ENCODE peak calls at places on chromosomes 6 and 20, in four cellular contexts. One of them, this sample, is unnamed.

GRCh38 chr6:71351190-71351589 is 62.6 kb downstream of the OGFRL1 start:
- DNase-seq in upper lobe of right lung: no peak
- DNase-seq in GM23338: no peak
- DNase-seq in K562: no peak
- DNase-seq in this sample: no peak

GRCh38 chr20:63697357-63697867 is 960 bp downstream of the TNFRSF6B start:
- DNase-seq in upper lobe of right lung: no peak
- DNase-seq in GM23338: no peak
- DNase-seq in K562: no peak
- DNase-seq in this sample: peak; percentile 64

GRCh38 chr6:33959661-33960344 is 156.0 kb upstream of the MLN start:
- DNase-seq in GM23338: no peak
- DNase-seq in K562: no peak
- DNase-seq in upper lobe of right lung: peak; percentile 52
- DNase-seq in this sample: no peak

GRCh38 chr6:116111552-116112528 is 11.2 kb downstream of the NT5DC1 start:
- DNase-seq in upper lobe of right lung: no peak
- DNase-seq in K562: peak; percentile 43
- DNase-seq in GM23338: peak; percentile 84
- DNase-seq in this sample: no peak

GRCh38 chr6:158894192-158894591 is 75.0 kb upstream of the EZR start:
- DNase-seq in K562: no peak
- DNase-seq in GM23338: peak; percentile 89
- DNase-seq in upper lobe of right lung: no peak
- DNase-seq in this sample: no peak

GRCh38 chr6:42315991-42316378 is 98.3 kb upstream of the MRPS10 start:
- DNase-seq in upper lobe of right lung: no peak
- DNase-seq in K562: no peak
- DNase-seq in GM23338: peak; percentile 43
- DNase-seq in this sample: no peak

GRCh38 chr20:10369723-10370090 is 64.3 kb downstream of the MKKS start:
- DNase-seq in GM23338: no peak
- DNase-seq in K562: no peak
- DNase-seq in upper lobe of right lung: no peak
- DNase-seq in this sample: no peak

GRCh38 chr6:166007349-166008263 is 160.0 kb downstream of the TBXT start:
- DNase-seq in upper lobe of right lung: no peak
- DNase-seq in GM23338: no peak
- DNase-seq in K562: no peak
- DNase-seq in this sample: peak; percentile 55

GRCh38 chr20:20594171-20594530 is 118.3 kb downstream of the RALGAPA2 start:
- DNase-seq in K562: no peak
- DNase-seq in GM23338: peak; percentile 73
- DNase-seq in upper lobe of right lung: no peak
- DNase-seq in this sample: no peak

GRCh38 chr6:136401749-136402148 is 112.1 kb upstream of the BCLAF1 start:
- DNase-seq in upper lobe of right lung: no peak
- DNase-seq in GM23338: no peak
- DNase-seq in K562: no peak
- DNase-seq in this sample: no peak

GRCh38 chr20:46040902-46041535 is 12.0 kb downstream of the SLC12A5 start:
- DNase-seq in GM23338: peak; percentile 88
- DNase-seq in K562: peak; percentile 79
- DNase-seq in upper lobe of right lung: no peak
- DNase-seq in this sample: no peak

GRCh38 chr20:21520702-21521595 is 7.1 kb upstream of the NKX2-2 start:
- DNase-seq in K562: no peak
- DNase-seq in upper lobe of right lung: no peak
- DNase-seq in GM23338: peak; percentile 84
- DNase-seq in this sample: no peak

GRCh38 chr6:137761072-137761471 is 106.0 kb upstream of the TNFAIP3 start:
- DNase-seq in K562: no peak
- DNase-seq in upper lobe of right lung: no peak
- DNase-seq in GM23338: no peak
- DNase-seq in this sample: no peak

GRCh38 chr6:157667211-157668033 is 155.6 kb upstream of the SNX9 start:
- DNase-seq in K562: peak; percentile 82
- DNase-seq in GM23338: peak; percentile 85
- DNase-seq in upper lobe of right lung: peak; percentile 1
- DNase-seq in this sample: no peak

GRCh38 chr6:21188505-21189223 is 404.9 kb upstream of the SOX4 start:
- DNase-seq in GM23338: no peak
- DNase-seq in K562: no peak
- DNase-seq in upper lobe of right lung: no peak
- DNase-seq in this sample: no peak

GRCh38 chr6:31386977-31387376 is 16.4 kb upstream of the MICA start:
- DNase-seq in GM23338: peak; percentile 71
- DNase-seq in K562: peak; percentile 39
- DNase-seq in upper lobe of right lung: no peak
- DNase-seq in this sample: no peak

GRCh38 chr6:24460966-24461365 is 28.4 kb downstream of the GPLD1 start:
- DNase-seq in K562: no peak
- DNase-seq in upper lobe of right lung: no peak
- DNase-seq in GM23338: no peak
- DNase-seq in this sample: no peak

GRCh38 chr6:37222125-37222967 is 35.2 kb upstream of the TBC1D22B start:
- DNase-seq in GM23338: peak; percentile 99
- DNase-seq in upper lobe of right lung: peak; percentile 92
- DNase-seq in K562: peak; percentile 94
- DNase-seq in this sample: peak; percentile 79
- H3K27ac ChIP-seq in GM23338: peak overlapping the region; percentile 91
- H3K27ac ChIP-seq in upper lobe of right lung: no peak overlapping the region
- H3K27ac ChIP-seq in K562: no peak overlapping the region
- H3K27ac ChIP-seq in this sample: peak overlapping the region; percentile 15

DNA sequence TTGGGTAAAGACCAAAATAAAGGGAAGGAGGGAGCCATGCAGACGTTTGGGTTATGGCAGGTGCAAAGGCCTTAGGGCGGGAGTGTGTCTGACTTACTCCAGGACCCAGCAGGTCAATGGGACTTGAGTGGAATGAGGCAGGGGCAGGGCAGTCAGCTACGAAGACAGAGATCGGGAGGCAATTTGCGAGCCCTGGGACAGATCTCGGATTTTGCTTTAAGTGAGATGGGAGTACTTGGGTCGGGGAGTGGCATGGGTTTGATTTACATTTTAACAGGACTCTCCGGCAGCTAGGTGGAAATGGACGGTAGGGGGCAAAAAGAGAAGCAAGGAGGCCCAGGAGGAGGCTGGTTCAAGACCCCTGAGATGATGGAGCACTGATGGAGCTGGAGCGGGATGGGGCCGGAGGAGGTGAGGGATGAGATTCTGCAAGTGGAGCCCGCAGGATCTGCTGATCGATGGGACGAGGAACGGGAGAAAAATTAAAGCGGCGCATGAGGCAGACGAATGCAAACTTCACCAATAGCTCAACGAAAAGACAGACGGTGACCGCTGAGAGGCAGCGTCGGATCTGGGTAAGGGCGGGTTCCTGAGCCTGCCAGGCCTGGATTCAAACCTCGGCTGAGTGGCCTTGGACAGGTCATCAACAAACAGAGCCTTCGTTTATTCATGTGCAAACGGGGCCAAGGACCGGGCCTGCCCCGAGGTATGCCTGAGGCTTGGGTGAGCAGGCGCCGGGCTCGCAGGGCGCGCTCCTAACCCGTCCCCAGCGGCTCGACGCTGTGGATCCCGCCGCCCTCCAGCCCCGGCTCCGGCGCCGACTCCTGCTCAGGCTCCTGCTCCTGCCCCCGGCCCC is 774 bp upstream of the RBCK1 start:
- DNase-seq in upper lobe of right lung: peak; percentile 91
- DNase-seq in K562: peak; percentile 80
- DNase-seq in GM23338: peak; percentile 93
- DNase-seq in this sample: peak; percentile 88
- TF ChIP-seq CTCF in upper lobe of right lung: peak; percentile 27
- TF ChIP-seq CTCF in K562: no peak
- TF ChIP-seq CTCF in GM23338: peak; percentile 70
- TF ChIP-seq CTCF in this sample: peak; percentile 14

GRCh38 chr6:104710543-104711335 is 149.0 kb downstream of the HACE1 start:
- DNase-seq in GM23338: no peak
- DNase-seq in K562: no peak
- DNase-seq in upper lobe of right lung: no peak
- DNase-seq in this sample: no peak
- H3K27ac ChIP-seq in GM23338: no peak overlapping the region
- H3K27ac ChIP-seq in K562: no peak overlapping the region
- H3K27ac ChIP-seq in upper lobe of right lung: no peak overlapping the region
- H3K27ac ChIP-seq in this sample: no peak overlapping the region

GRCh38 chr6:113458368-113459010 is 398.7 kb upstream of the MARCKS start:
- DNase-seq in K562: no peak
- DNase-seq in GM23338: no peak
- DNase-seq in upper lobe of right lung: no peak
- DNase-seq in this sample: no peak

GRCh38 chr6:113457751-113458150 is 399.4 kb upstream of the MARCKS start:
- DNase-seq in upper lobe of right lung: no peak
- DNase-seq in K562: no peak
- DNase-seq in GM23338: no peak
- DNase-seq in this sample: no peak

GRCh38 chr6:113464959-113465358 is 392.2 kb upstream of the MARCKS start:
- DNase-seq in GM23338: no peak
- DNase-seq in upper lobe of right lung: no peak
- DNase-seq in K562: no peak
- DNase-seq in this sample: no peak

GRCh38 chr6:113464536-113464935 is 392.6 kb upstream of the MARCKS start:
- DNase-seq in K562: no peak
- DNase-seq in GM23338: no peak
- DNase-seq in upper lobe of right lung: no peak
- DNase-seq in this sample: no peak

GRCh38 chr6:113461153-113461897 is 395.8 kb upstream of the MARCKS start:
- DNase-seq in K562: no peak
- DNase-seq in upper lobe of right lung: no peak
- DNase-seq in GM23338: peak; percentile 35
- DNase-seq in this sample: no peak
- TF ChIP-seq CTCF in K562: no peak
- TF ChIP-seq CTCF in upper lobe of right lung: peak; percentile 22
- TF ChIP-seq CTCF in GM23338: peak; percentile 49
- TF ChIP-seq CTCF in this sample: no peak

GRCh38 chr6:160347259-160348208 is 644 bp upstream of the SLC22A3 start:
- DNase-seq in K562: no peak
- DNase-seq in upper lobe of right lung: peak; percentile 75
- DNase-seq in GM23338: peak; percentile 62
- DNase-seq in this sample: no peak
- H3K27ac ChIP-seq in K562: no peak overlapping the region
- H3K27ac ChIP-seq in upper lobe of right lung: no peak overlapping the region
- H3K27ac ChIP-seq in GM23338: no peak overlapping the region
- H3K27ac ChIP-seq in this sample: peak overlapping the region; percentile 76

This sample was measured in psoas muscle.